ENCODE peak calls at places on chromosomes 13 and 19, in eight cellular contexts. A is aorta, V is MM.1S, X is sigmoid colon, L is uterus, Q is Panc1, B is body of pancreas, S is colonic mucosa. R is an unnamed sample.

GRCh38 chr19:49019242-49019932 is 2.5 kb upstream of the LHB start:
- DNase-seq in V (no peak), S (peak; percentile 92), X (no peak), B (peak; percentile 98), A (peak; percentile 76), Q (no peak), L (peak; percentile 35), R (no peak)

GRCh38 chr19:1516395-1516753 is 3.6 kb upstream of the ADAMTSL5 start:
- DNase-seq in S (no peak), Q (no peak), L (no peak), X (no peak), B (no peak), V (no peak), A (no peak), R (no peak)

GRCh38 chr19:4374451-4375163 is 25.7 kb downstream of the SH3GL1 start:
- DNase-seq in X (peak; percentile 93), L (peak; percentile 78), B (peak; percentile 59), V (no peak), A (peak; percentile 90), S (peak; percentile 74), Q (peak; percentile 53), R (peak; percentile 93)

GRCh38 chr13:102399791-102400618 is 1.8 kb downstream of the FGF14 start:
- DNase-seq in X (peak; percentile 65), S (no peak), Q (no peak), A (peak; percentile 50), B (peak; percentile 49), V (peak; percentile 52), L (no peak), R (no peak)

GRCh38 chr13:72953391-72953960 is 105.3 kb upstream of the KLF5 start:
- DNase-seq in X (no peak), B (peak; percentile 93), Q (no peak), S (peak; percentile 77), A (no peak), L (no peak), V (no peak), R (no peak)

GRCh38 chr19:14393303-14393702 is 12.1 kb downstream of the ADGRE5 start:
- DNase-seq in B (no peak), V (no peak), A (no peak), L (no peak), S (no peak), X (no peak), Q (no peak), R (no peak)

GRCh38 chr13:57630661-57631606 is 610 bp upstream of the PCDH17 start:
- DNase-seq in S (no peak), B (peak; percentile 11), V (peak; percentile 6), L (no peak), A (no peak), X (no peak), Q (no peak), R (no peak)

GRCh38 chr13:77584111-77584510 is 48.6 kb downstream of the SCEL start:
- DNase-seq in Q (no peak), V (no peak), S (no peak), A (no peak), L (no peak), B (no peak), X (no peak), R (no peak)

GRCh38 chr13:41970022-41970421 is 9.1 kb upstream of the VWA8 start:
- DNase-seq in X (no peak), L (no peak), S (no peak), Q (no peak), V (no peak), B (no peak), A (no peak), R (no peak)

GRCh38 chr13:30196025-30196424 is 111.3 kb downstream of the KATNAL1 start:
- DNase-seq in X (no peak), L (no peak), B (peak; percentile 37), A (no peak), S (no peak), V (no peak), Q (no peak), R (no peak)

GRCh38 chr19:40596608-40597328 is 4.4 kb upstream of the LTBP4 start:
- DNase-seq in V (no peak), A (peak; percentile 76), X (peak; percentile 83), S (peak; percentile 54), B (peak; percentile 72), Q (no peak), L (peak; percentile 69), R (no peak)

GRCh38 chr19:15466851-15467733 is 2.7 kb upstream of the RASAL3 start:
- DNase-seq in S (no peak), A (peak; percentile 32), Q (no peak), B (no peak), X (no peak), L (no peak), V (peak; percentile 94), R (no peak)

GRCh38 chr13:48560657-48561337 is 27.9 kb upstream of the RCBTB2 start:
- DNase-seq in S (no peak), V (no peak), L (no peak), A (no peak), B (no peak), X (no peak), Q (no peak), R (no peak)

GRCh38 chr19:34975056-34975455 is 11.0 kb upstream of the ZNF792 start:
- DNase-seq in A (no peak), Q (no peak), L (no peak), V (no peak), S (peak; percentile 60), B (no peak), X (peak; percentile 27), R (no peak)

GRCh38 chr13:31172535-31172934 is 10.8 kb upstream of the HSPH1 start:
- DNase-seq in A (no peak), S (no peak), Q (peak; percentile 64), V (no peak), B (no peak), L (no peak), X (no peak), R (no peak)

GRCh38 chr19:55667006-55667381 is 8.0 kb upstream of the EPN1 start:
- DNase-seq in S (no peak), A (no peak), X (no peak), Q (no peak), B (no peak), L (no peak), V (no peak), R (no peak)

GRCh38 chr19:42323473-42323851 is 2.0 kb upstream of the MEGF8 start:
- DNase-seq in Q (no peak), S (peak; percentile 46), B (no peak), A (no peak), V (no peak), L (no peak), X (no peak), R (no peak)

GRCh38 chr19:42563352-42564210 is 31.1 kb downstream of the CEACAM8 start:
- DNase-seq in X (no peak), V (peak; percentile 40), A (no peak), Q (peak; percentile 22), L (no peak), S (peak; percentile 40), B (peak; percentile 45), R (peak; percentile 57)

GRCh38 chr13:93309886-93310520 is 83.4 kb downstream of the GPC6 start:
- DNase-seq in Q (no peak), B (no peak), A (no peak), L (no peak), V (no peak), S (no peak), X (no peak), R (no peak)

GRCh38 chr13:114022309-114022669 is 48.4 kb upstream of the C13orf46 start:
- DNase-seq in V (no peak), A (no peak), L (no peak), B (no peak), Q (no peak), X (no peak), S (no peak), R (no peak)

GRCh38 chr13:46906440-46906839 is 9.6 kb upstream of the HTR2A start:
- DNase-seq in S (no peak), X (no peak), V (no peak), Q (no peak), A (no peak), L (no peak), B (no peak), R (no peak)

GRCh38 chr13:34025746-34026145 is 207.8 kb downstream of the RFC3 start:
- DNase-seq in S (no peak), L (no peak), B (no peak), V (no peak), Q (no peak), A (no peak), X (no peak), R (no peak)

GRCh38 chr13:30479590-30480219 is 14.0 kb upstream of the HMGB1 start:
- DNase-seq in S (no peak), B (no peak), Q (no peak), X (no peak), L (no peak), V (no peak), A (no peak), R (no peak)

DNA sequence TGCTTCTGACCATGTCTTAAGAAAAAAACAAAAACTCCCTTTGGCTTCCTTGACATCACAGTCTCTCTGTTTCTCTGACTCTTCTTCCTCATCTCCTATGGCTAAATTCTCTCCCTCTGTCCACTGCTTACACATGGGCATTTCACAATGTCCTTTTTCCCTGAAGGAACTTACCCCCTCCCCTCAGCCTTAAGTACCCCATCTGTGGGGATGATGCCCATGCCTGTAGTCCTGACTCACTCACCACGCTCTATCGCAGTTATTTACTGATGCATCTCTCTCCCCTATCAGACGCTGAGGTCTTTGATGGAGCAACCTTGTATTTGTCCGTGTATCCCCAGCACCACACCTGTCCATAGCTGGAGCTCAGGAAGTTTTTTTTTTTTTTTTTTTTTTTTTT is 32.4 kb downstream of the ACTN4 start:
- DNase-seq in L (no peak), A (no peak), X (no peak), V (no peak), B (no peak), Q (no peak), S (no peak), R (no peak)
- H3K27ac ChIP-seq in L (peak overlapping the region; percentile 95), A (peak overlapping the region; percentile 73), X (peak overlapping the region; percentile 97), V (no peak overlapping the region), B (peak overlapping the region; percentile 99), Q (peak overlapping the region; percentile 98), S (peak overlapping the region; percentile 89), R (peak overlapping the region; percentile 83)

GRCh38 chr19:50428768-50429463 is 3.8 kb upstream of the MYBPC2 start:
- DNase-seq in L (no peak), S (no peak), B (no peak), Q (no peak), A (no peak), X (no peak), V (no peak), R (no peak)
- H3K27ac ChIP-seq in L (no peak overlapping the region), S (no peak overlapping the region), B (no peak overlapping the region), Q (no peak overlapping the region), A (no peak overlapping the region), X (no peak overlapping the region), V (no peak overlapping the region), R (no peak overlapping the region)

GRCh38 chr19:31560771-31561080 is 211.5 kb upstream of the TSHZ3 start:
- DNase-seq in S (no peak), X (peak; percentile 18), A (no peak), Q (no peak), B (no peak), L (no peak), V (no peak), R (no peak)
- H3K27ac ChIP-seq in S (no peak overlapping the region), X (no peak overlapping the region), A (no peak overlapping the region), Q (no peak overlapping the region), B (no peak overlapping the region), L (no peak overlapping the region), V (no peak overlapping the region), R (no peak overlapping the region)

DNA sequence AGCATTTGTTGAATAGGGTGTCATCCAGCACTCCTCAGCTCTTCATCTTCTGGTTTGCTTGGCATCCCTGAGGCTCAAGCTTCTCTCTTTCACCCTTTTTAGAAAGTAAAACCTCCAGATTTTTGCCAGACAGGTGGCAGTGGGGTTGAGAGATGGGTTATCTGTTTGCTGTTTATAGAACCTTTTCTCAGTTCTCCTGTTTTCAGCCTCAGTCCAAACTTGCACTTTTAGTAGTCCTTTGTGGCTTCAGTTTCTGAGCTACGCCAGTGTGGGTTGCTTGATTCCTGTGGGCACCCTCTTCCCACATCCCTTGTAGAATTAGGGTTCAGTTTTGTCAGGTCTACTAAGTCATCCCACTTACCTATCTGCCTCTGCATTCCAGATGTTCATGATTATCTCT is 147.9 kb downstream of the PAN3 start:
- DNase-seq in Q (no peak), A (no peak), S (no peak), B (no peak), X (no peak), V (peak; percentile 31), L (no peak), R (no peak)
- H3K27ac ChIP-seq in Q (no peak overlapping the region), A (no peak overlapping the region), S (no peak overlapping the region), B (no peak overlapping the region), X (no peak overlapping the region), V (no peak overlapping the region), L (no peak overlapping the region), R (no peak overlapping the region)